ENCODE peak calls at places on chromosome 14, in seven cellular contexts. Z, F, X, E, M, Q and U are unnamed samples. For H3K4me1, the result is how much of the 10 kb centered on the place peaks cover.

GRCh38 chr14:24340606-24341005 is 815 bp upstream of the RIPK3 start:
- DNase-seq in M (no peak), F (no peak), E (no peak), X (no peak), Q (no peak), Z (no peak), U (no peak)

GRCh38 chr14:103123128-103123633 is at the start of gene TNFAIP2:
- DNase-seq in Z (no peak), E (peak), M (peak), F (peak), Q (no peak), X (peak), U (peak)

GRCh38 chr14:85934886-85935254 is 404.9 kb downstream of the FLRT2 start:
- DNase-seq in E (no peak), M (no peak), Z (peak), X (no peak), Q (no peak), F (peak), U (no peak)

GRCh38 chr14:103688906-103689902 is 26.0 kb downstream of the XRCC3 start:
- DNase-seq in F (peak), X (no peak), E (peak), Q (no peak), M (peak), Z (no peak), U (peak)

GRCh38 chr14:94062344-94062904 is 18.6 kb downstream of the DDX24 start:
- DNase-seq in M (no peak), X (no peak), Q (no peak), Z (no peak), E (no peak), F (no peak), U (no peak)

GRCh38 chr14:60327447-60328331 is 78.7 kb downstream of the PPM1A start:
- DNase-seq in Q (peak), X (peak), F (peak), E (no peak), M (peak), Z (peak), U (no peak)

GRCh38 chr14:45089813-45090212 is 5.9 kb downstream of the PRPF39 start:
- DNase-seq in Z (peak), M (no peak), X (no peak), F (peak), Q (no peak), E (no peak), U (no peak)

GRCh38 chr14:36716614-36717184 is 55.0 kb downstream of the PAX9 start:
- DNase-seq in F (no peak), Z (peak), E (no peak), X (no peak), M (no peak), Q (no peak), U (no peak)

GRCh38 chr14:30928462-30928861 is 54.1 kb downstream of the COCH start:
- DNase-seq in Q (no peak), E (no peak), Z (no peak), M (no peak), F (peak), X (no peak), U (no peak)

GRCh38 chr14:75979641-75980422 is 2.0 kb downstream of the TGFB3 start:
- DNase-seq in Z (no peak), F (peak), X (no peak), M (peak), Q (no peak), E (peak), U (peak)

GRCh38 chr14:68042002-68042401 is 222.4 kb downstream of the RAD51B start:
- DNase-seq in Q (no peak), F (no peak), Z (no peak), X (no peak), E (no peak), M (no peak), U (no peak)

GRCh38 chr14:96482986-96483385 is 19.2 kb upstream of the PAPOLA start:
- DNase-seq in E (no peak), M (no peak), F (no peak), Q (no peak), Z (no peak), X (no peak), U (no peak)

GRCh38 chr14:68955164-68955921 is 23.8 kb downstream of the ACTN1 start:
- DNase-seq in Q (no peak), F (no peak), M (no peak), Z (no peak), E (no peak), X (no peak), U (peak)

GRCh38 chr14:58637391-58638230 is at the start of gene DACT1:
- DNase-seq in X (peak), Z (peak), E (peak), F (peak), Q (peak), M (peak), U (peak)

GRCh38 chr14:60508707-60509437 is at the start of gene SIX6:
- DNase-seq in X (peak), M (no peak), F (peak), Z (no peak), E (no peak), Q (no peak), U (no peak)

GRCh38 chr14:71583246-71583645 is 349.0 kb upstream of the RGS6 start:
- DNase-seq in M (no peak), Q (no peak), F (no peak), X (no peak), E (no peak), Z (no peak), U (no peak)

GRCh38 chr14:76772300-76773187 is 11.3 kb downstream of the VASH1 start:
- DNase-seq in X (peak), Z (no peak), E (peak), F (peak), M (peak), Q (no peak), U (peak)

GRCh38 chr14:92659765-92660561 is 88.5 kb downstream of the LGMN start:
- DNase-seq in Z (no peak), E (no peak), Q (no peak), F (peak), M (peak), X (no peak), U (no peak)

GRCh38 chr14:76051717-76052459 is 66.3 kb downstream of the IFT43 start:
- DNase-seq in X (no peak), Q (no peak), M (no peak), E (no peak), F (no peak), Z (no peak), U (no peak)

GRCh38 chr14:40476005-40476404 is 1043.8 kb upstream of the FBXO33 start:
- DNase-seq in M (no peak), Z (no peak), E (no peak), X (no peak), Q (no peak), F (no peak), U (no peak)

GRCh38 chr14:70357557-70357956 is 1.9 kb downstream of the COX16 start:
- DNase-seq in Q (no peak), M (no peak), X (no peak), E (no peak), F (no peak), Z (no peak), U (no peak)
- H3K4me1 ChIP-seq in Q (under half), M (under half), X (under half), E (under half), F (under half), Z (under half), U (under half)

GRCh38 chr14:22422238-22422637 is 166.8 kb downstream of the DAD1 start:
- DNase-seq in F (no peak), X (no peak), E (no peak), M (no peak), Z (no peak), Q (no peak), U (no peak)
- H3K4me1 ChIP-seq in F (under half), X (under half), E (under half), M (under half), Z (under half), Q (under half), U (under half)

GRCh38 chr14:50395448-50395847 is 1.2 kb downstream of the CDKL1 start:
- DNase-seq in Z (peak), E (peak), F (no peak), X (no peak), M (peak), Q (no peak), U (no peak)

GRCh38 chr14:50399251-50400032 is 2.8 kb upstream of the CDKL1 start:
- DNase-seq in M (peak), X (no peak), Z (peak), Q (peak), F (peak), E (no peak), U (peak)

GRCh38 chr14:50394713-50395112 is 2.0 kb downstream of the CDKL1 start:
- DNase-seq in Q (no peak), M (no peak), E (no peak), F (no peak), X (no peak), Z (no peak), U (no peak)

GRCh38 chr14:50397461-50398196 is 948 bp upstream of the CDKL1 start:
- DNase-seq in M (peak), F (no peak), Z (peak), X (peak), Q (no peak), E (no peak), U (no peak)

GRCh38 chr14:50396636-50397460 is at the start of gene CDKL1:
- DNase-seq in F (peak), Q (peak), E (peak), Z (peak), M (peak), X (peak), U (peak)
- H3K4me1 ChIP-seq in F (under half), Q (under half), E (under half), Z (under half), M (under half), X (under half), U (under half)

GRCh38 chr14:100017578-100017977 is 47.6 kb upstream of the EVL start:
- DNase-seq in Z (no peak), M (no peak), F (peak), X (no peak), Q (no peak), E (no peak), U (no peak)
- H3K4me1 ChIP-seq in Z (under half), M (under half), F (under half), X (under half), Q (under half), E (under half), U (under half)

GRCh38 chr14:87840906-87841305 is 152.1 kb downstream of the GALC start:
- DNase-seq in Z (no peak), Q (no peak), E (no peak), M (no peak), X (peak), F (no peak), U (no peak)
- H3K4me1 ChIP-seq in Z (under half), Q (under half), E (under half), M (under half), X (under half), F (under half), U (under half)

GRCh38 chr14:61695695-61696527 is 598 bp downstream of the HIF1A start:
- DNase-seq in Q (peak), X (peak), Z (peak), M (peak), E (peak), F (peak), U (peak)
- H3K4me1 ChIP-seq in Q (under half), X (under half), Z (under half), M (under half), E (under half), F (under half), U (under half)

GRCh38 chr14:89721991-89722390 is 232.5 kb downstream of the EFCAB11 start:
- DNase-seq in F (peak), Q (no peak), Z (no peak), M (peak), E (no peak), X (no peak), U (no peak)

GRCh38 chr14:89719371-89720075 is 235.0 kb downstream of the EFCAB11 start:
- DNase-seq in X (no peak), M (no peak), F (no peak), Z (no peak), E (no peak), Q (no peak), U (no peak)

GRCh38 chr14:89720076-89720687 is 234.3 kb downstream of the EFCAB11 start:
- DNase-seq in F (no peak), Z (no peak), M (no peak), X (no peak), Q (no peak), E (no peak), U (no peak)

GRCh38 chr14:89720741-89721315 is 233.7 kb downstream of the EFCAB11 start:
- DNase-seq in Q (peak), Z (no peak), M (peak), X (no peak), E (no peak), F (no peak), U (peak)

GRCh38 chr14:89721330-89721729 is 233.2 kb downstream of the EFCAB11 start:
- DNase-seq in Z (no peak), Q (no peak), X (no peak), F (no peak), M (no peak), E (no peak), U (no peak)
- H3K4me1 ChIP-seq in Z (under half), Q (under half), X (under half), F (under half), M (under half), E (under half), U (under half)

GRCh38 chr14:104863131-104863862 is 1.8 kb upstream of the CEP170B start:
- DNase-seq in M (no peak), X (peak), Z (no peak), E (no peak), F (no peak), Q (no peak), U (no peak)

GRCh38 chr14:104864267-104865068 is 600 bp upstream of the CEP170B start:
- DNase-seq in M (peak), X (peak), F (peak), Z (peak), Q (peak), E (peak), U (peak)

GRCh38 chr14:104865631-104866441 is 768 bp downstream of the CEP170B start:
- DNase-seq in F (peak), Z (peak), E (peak), X (peak), M (peak), Q (peak), U (peak)

GRCh38 chr14:104865069-104865630 is at the start of gene CEP170B:
- DNase-seq in Z (peak), X (peak), E (peak), M (no peak), Q (peak), F (peak), U (peak)

DNA sequence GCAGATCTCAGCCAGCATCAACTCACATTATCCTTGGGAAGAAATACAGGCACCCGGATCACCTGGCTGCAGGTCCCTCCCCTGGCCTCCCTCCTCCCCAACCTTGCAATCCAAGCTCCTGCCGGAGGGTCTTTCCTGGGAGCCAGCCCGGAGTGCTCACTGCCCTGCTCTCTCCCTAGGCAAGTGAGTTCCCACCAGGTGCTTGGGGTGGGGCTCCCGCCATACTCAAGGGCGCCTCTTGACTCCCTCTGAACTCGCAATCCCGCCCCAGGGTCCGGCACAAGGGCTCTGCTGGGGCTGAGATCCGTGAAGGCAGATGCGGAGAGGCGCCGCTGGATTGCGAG is 1.2 kb upstream of the CEP170B start:
- DNase-seq in E (no peak), Z (no peak), X (no peak), Q (no peak), F (no peak), M (no peak), U (no peak)
- H3K4me1 ChIP-seq in E (under half), Z (under half), X (under half), Q (under half), F (under half), M (under half), U (under half)

GRCh38 chr14:53347046-53347445 is 193.9 kb upstream of the DDHD1 start:
- DNase-seq in E (no peak), Q (no peak), X (no peak), M (no peak), Z (no peak), F (no peak), U (no peak)
- H3K4me1 ChIP-seq in E (under half), Q (under half), X (under half), M (under half), Z (under half), F (under half), U (under half)

DNA sequence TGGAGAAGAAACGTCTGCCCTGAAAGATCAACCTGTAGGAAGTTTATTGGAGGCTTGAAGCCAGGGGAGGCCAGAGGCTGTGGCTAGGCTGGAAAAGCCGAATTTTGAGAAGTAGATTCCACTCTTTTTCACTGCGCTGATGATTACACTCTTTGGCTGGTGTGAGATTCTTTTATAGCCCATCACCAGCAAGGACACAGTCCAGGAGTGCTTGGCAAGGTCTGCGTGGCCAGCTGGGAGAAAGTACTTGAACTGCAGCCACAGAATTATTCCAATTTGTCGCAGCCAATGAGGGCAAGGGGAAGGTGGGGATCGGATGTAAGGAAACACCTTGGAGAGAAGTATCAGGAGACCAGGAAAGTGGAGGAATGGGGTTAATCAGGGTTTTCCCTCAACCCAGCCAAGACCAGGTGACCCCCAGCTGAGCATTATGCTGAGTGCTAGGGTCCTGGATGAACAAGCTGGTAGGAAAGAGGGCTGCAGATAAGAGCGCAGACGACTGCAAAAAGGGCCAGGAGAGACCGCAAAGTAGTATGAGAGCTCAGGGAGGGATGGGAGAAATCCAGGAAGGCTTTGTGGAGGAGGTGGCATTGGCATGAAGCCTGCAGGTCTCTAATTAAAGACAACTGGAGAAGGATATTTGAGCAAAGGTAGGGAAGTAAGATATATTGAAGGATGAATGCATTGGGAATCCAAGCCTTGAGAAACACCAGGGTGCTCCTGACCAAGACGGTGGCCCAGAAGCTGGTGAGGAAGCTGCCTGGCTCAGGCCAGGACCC is 44.7 kb downstream of the SYNE3 start:
- DNase-seq in Q (no peak), M (no peak), Z (no peak), X (no peak), F (no peak), E (peak), U (peak)
- H3K4me1 ChIP-seq in Q (under half), M (under half), Z (under half), X (under half), F (under half), E (under half), U (under half)